ENCODE peak calls at places on chromosomes 12 and 14, in five cellular contexts. One of them, this sample, is unnamed.

GRCh38 chr12:19006626-19007025 is 122.9 kb upstream of the PLEKHA5 start:
- DNase-seq in breast epithelium: no peak
- DNase-seq in activated CD4-positive, alpha-beta T cell treated with anti-CD3 and anti-CD28 coated beads, Interleukin-2, amount 50 U/mL, for 48 hours: no peak
- DNase-seq in NT2/D1: no peak
- DNase-seq in caudate nucleus: no peak
- DNase-seq in this sample: no peak

GRCh38 chr12:26523708-26524150 is 309.3 kb downstream of the ITPR2 start:
- DNase-seq in breast epithelium: peak; percentile 92
- DNase-seq in activated CD4-positive, alpha-beta T cell treated with anti-CD3 and anti-CD28 coated beads, Interleukin-2, amount 50 U/mL, for 48 hours: no peak
- DNase-seq in NT2/D1: no peak
- DNase-seq in caudate nucleus: peak; percentile 26
- DNase-seq in this sample: no peak

GRCh38 chr12:97940629-97941028 is 478.0 kb downstream of the RMST start:
- DNase-seq in breast epithelium: no peak
- DNase-seq in activated CD4-positive, alpha-beta T cell treated with anti-CD3 and anti-CD28 coated beads, Interleukin-2, amount 50 U/mL, for 48 hours: no peak
- DNase-seq in NT2/D1: peak; percentile 48
- DNase-seq in caudate nucleus: no peak
- DNase-seq in this sample: peak; percentile 25

GRCh38 chr12:125178222-125178621 is 113.0 kb downstream of the AACS start:
- DNase-seq in breast epithelium: no peak
- DNase-seq in activated CD4-positive, alpha-beta T cell treated with anti-CD3 and anti-CD28 coated beads, Interleukin-2, amount 50 U/mL, for 48 hours: no peak
- DNase-seq in NT2/D1: no peak
- DNase-seq in caudate nucleus: no peak
- DNase-seq in this sample: no peak

GRCh38 chr12:14396071-14396470 is 30.6 kb downstream of the ATF7IP start:
- DNase-seq in breast epithelium: no peak
- DNase-seq in activated CD4-positive, alpha-beta T cell treated with anti-CD3 and anti-CD28 coated beads, Interleukin-2, amount 50 U/mL, for 48 hours: no peak
- DNase-seq in NT2/D1: no peak
- DNase-seq in caudate nucleus: no peak
- DNase-seq in this sample: no peak

GRCh38 chr14:95328876-95329503 is 9.3 kb upstream of the CLMN start:
- DNase-seq in breast epithelium: no peak
- DNase-seq in activated CD4-positive, alpha-beta T cell treated with anti-CD3 and anti-CD28 coated beads, Interleukin-2, amount 50 U/mL, for 48 hours: no peak
- DNase-seq in NT2/D1: no peak
- DNase-seq in caudate nucleus: no peak
- DNase-seq in this sample: no peak

GRCh38 chr12:70469221-70469820 is 103.2 kb downstream of the KCNMB4 start:
- DNase-seq in breast epithelium: no peak
- DNase-seq in activated CD4-positive, alpha-beta T cell treated with anti-CD3 and anti-CD28 coated beads, Interleukin-2, amount 50 U/mL, for 48 hours: no peak
- DNase-seq in NT2/D1: no peak
- DNase-seq in caudate nucleus: no peak
- DNase-seq in this sample: no peak

GRCh38 chr14:63551338-63551737 is 8.2 kb upstream of the PPP2R5E start:
- DNase-seq in breast epithelium: no peak
- DNase-seq in activated CD4-positive, alpha-beta T cell treated with anti-CD3 and anti-CD28 coated beads, Interleukin-2, amount 50 U/mL, for 48 hours: peak; percentile 7
- DNase-seq in NT2/D1: no peak
- DNase-seq in caudate nucleus: no peak
- DNase-seq in this sample: no peak

GRCh38 chr12:108752387-108752786 is 21.1 kb upstream of the CORO1C start:
- DNase-seq in breast epithelium: no peak
- DNase-seq in activated CD4-positive, alpha-beta T cell treated with anti-CD3 and anti-CD28 coated beads, Interleukin-2, amount 50 U/mL, for 48 hours: no peak
- DNase-seq in NT2/D1: no peak
- DNase-seq in caudate nucleus: no peak
- DNase-seq in this sample: no peak

GRCh38 chr12:64323476-64324225 is 66.9 kb downstream of the C12orf56 start:
- DNase-seq in breast epithelium: no peak
- DNase-seq in activated CD4-positive, alpha-beta T cell treated with anti-CD3 and anti-CD28 coated beads, Interleukin-2, amount 50 U/mL, for 48 hours: no peak
- DNase-seq in NT2/D1: no peak
- DNase-seq in caudate nucleus: no peak
- DNase-seq in this sample: peak; percentile 25

GRCh38 chr14:90903101-90903500 is 86.9 kb upstream of the TTC7B start:
- DNase-seq in breast epithelium: peak; percentile 36
- DNase-seq in activated CD4-positive, alpha-beta T cell treated with anti-CD3 and anti-CD28 coated beads, Interleukin-2, amount 50 U/mL, for 48 hours: peak; percentile 65
- DNase-seq in NT2/D1: peak; percentile 28
- DNase-seq in caudate nucleus: no peak
- DNase-seq in this sample: peak; percentile 3

GRCh38 chr14:63737582-63738006 is 9.7 kb upstream of the SGPP1 start:
- DNase-seq in breast epithelium: no peak
- DNase-seq in activated CD4-positive, alpha-beta T cell treated with anti-CD3 and anti-CD28 coated beads, Interleukin-2, amount 50 U/mL, for 48 hours: no peak
- DNase-seq in NT2/D1: no peak
- DNase-seq in caudate nucleus: no peak
- DNase-seq in this sample: no peak

GRCh38 chr14:67710209-67710608 is 8.5 kb downstream of the RDH12 start:
- DNase-seq in breast epithelium: no peak
- DNase-seq in activated CD4-positive, alpha-beta T cell treated with anti-CD3 and anti-CD28 coated beads, Interleukin-2, amount 50 U/mL, for 48 hours: no peak
- DNase-seq in NT2/D1: no peak
- DNase-seq in caudate nucleus: no peak
- DNase-seq in this sample: no peak

GRCh38 chr14:85252011-85252410 is 277.9 kb upstream of the FLRT2 start:
- DNase-seq in breast epithelium: no peak
- DNase-seq in activated CD4-positive, alpha-beta T cell treated with anti-CD3 and anti-CD28 coated beads, Interleukin-2, amount 50 U/mL, for 48 hours: no peak
- DNase-seq in NT2/D1: no peak
- DNase-seq in caudate nucleus: no peak
- DNase-seq in this sample: no peak

GRCh38 chr12:49094104-49094948 is at the start of gene DHH:
- DNase-seq in breast epithelium: no peak
- DNase-seq in activated CD4-positive, alpha-beta T cell treated with anti-CD3 and anti-CD28 coated beads, Interleukin-2, amount 50 U/mL, for 48 hours: peak; percentile 10
- DNase-seq in NT2/D1: no peak
- DNase-seq in caudate nucleus: no peak
- DNase-seq in this sample: no peak

GRCh38 chr14:23402296-23403138 is 5.6 kb downstream of the MYH6 start:
- DNase-seq in breast epithelium: no peak
- DNase-seq in activated CD4-positive, alpha-beta T cell treated with anti-CD3 and anti-CD28 coated beads, Interleukin-2, amount 50 U/mL, for 48 hours: no peak
- DNase-seq in NT2/D1: no peak
- DNase-seq in caudate nucleus: no peak
- DNase-seq in this sample: no peak

GRCh38 chr14:56422703-56423213 is 156.8 kb upstream of the TMEM260 start:
- DNase-seq in breast epithelium: peak; percentile 76
- DNase-seq in activated CD4-positive, alpha-beta T cell treated with anti-CD3 and anti-CD28 coated beads, Interleukin-2, amount 50 U/mL, for 48 hours: no peak
- DNase-seq in NT2/D1: no peak
- DNase-seq in caudate nucleus: no peak
- DNase-seq in this sample: peak; percentile 9

GRCh38 chr12:119432935-119433334 is 98.4 kb downstream of the CCDC60 start:
- DNase-seq in breast epithelium: no peak
- DNase-seq in activated CD4-positive, alpha-beta T cell treated with anti-CD3 and anti-CD28 coated beads, Interleukin-2, amount 50 U/mL, for 48 hours: no peak
- DNase-seq in NT2/D1: no peak
- DNase-seq in caudate nucleus: no peak
- DNase-seq in this sample: no peak

GRCh38 chr12:106282457-106283097 is 20.0 kb upstream of the TCP11L2 start:
- DNase-seq in breast epithelium: no peak
- DNase-seq in activated CD4-positive, alpha-beta T cell treated with anti-CD3 and anti-CD28 coated beads, Interleukin-2, amount 50 U/mL, for 48 hours: peak; percentile 41
- DNase-seq in NT2/D1: peak; percentile 65
- DNase-seq in caudate nucleus: no peak
- DNase-seq in this sample: no peak

GRCh38 chr12:77685112-77685511 is 145.6 kb upstream of the NAV3 start:
- DNase-seq in breast epithelium: peak; percentile 37
- DNase-seq in activated CD4-positive, alpha-beta T cell treated with anti-CD3 and anti-CD28 coated beads, Interleukin-2, amount 50 U/mL, for 48 hours: peak; percentile 3
- DNase-seq in NT2/D1: peak; percentile 69
- DNase-seq in caudate nucleus: no peak
- DNase-seq in this sample: peak; percentile 25

GRCh38 chr14:65770681-65771080 is 358.2 kb downstream of the FUT8 start:
- DNase-seq in breast epithelium: no peak
- DNase-seq in activated CD4-positive, alpha-beta T cell treated with anti-CD3 and anti-CD28 coated beads, Interleukin-2, amount 50 U/mL, for 48 hours: no peak
- DNase-seq in NT2/D1: no peak
- DNase-seq in caudate nucleus: no peak
- DNase-seq in this sample: no peak

GRCh38 chr12:32755051-32755653 is 545 bp downstream of the YARS2 start:
- DNase-seq in breast epithelium: peak; percentile 57
- DNase-seq in activated CD4-positive, alpha-beta T cell treated with anti-CD3 and anti-CD28 coated beads, Interleukin-2, amount 50 U/mL, for 48 hours: peak; percentile 82
- DNase-seq in NT2/D1: peak; percentile 99
- DNase-seq in caudate nucleus: peak; percentile 43
- DNase-seq in this sample: peak; percentile 61

GRCh38 chr12:44589697-44590096 is 286.4 kb downstream of the NELL2 start:
- DNase-seq in breast epithelium: no peak
- DNase-seq in activated CD4-positive, alpha-beta T cell treated with anti-CD3 and anti-CD28 coated beads, Interleukin-2, amount 50 U/mL, for 48 hours: no peak
- DNase-seq in NT2/D1: no peak
- DNase-seq in caudate nucleus: no peak
- DNase-seq in this sample: no peak

GRCh38 chr14:94689218-94689984 is 77.2 kb downstream of the SERPINA3 start:
- DNase-seq in breast epithelium: peak; percentile 27
- DNase-seq in activated CD4-positive, alpha-beta T cell treated with anti-CD3 and anti-CD28 coated beads, Interleukin-2, amount 50 U/mL, for 48 hours: peak; percentile 69
- DNase-seq in NT2/D1: peak; percentile 30
- DNase-seq in caudate nucleus: peak; percentile 24
- DNase-seq in this sample: no peak

GRCh38 chr12:5887758-5888157 is 57.3 kb downstream of the ANO2 start:
- DNase-seq in breast epithelium: no peak
- DNase-seq in activated CD4-positive, alpha-beta T cell treated with anti-CD3 and anti-CD28 coated beads, Interleukin-2, amount 50 U/mL, for 48 hours: no peak
- DNase-seq in NT2/D1: no peak
- DNase-seq in caudate nucleus: no peak
- DNase-seq in this sample: no peak

GRCh38 chr14:20332386-20332945 is 613 bp downstream of the CCNB1IP1 start:
- DNase-seq in breast epithelium: no peak
- DNase-seq in activated CD4-positive, alpha-beta T cell treated with anti-CD3 and anti-CD28 coated beads, Interleukin-2, amount 50 U/mL, for 48 hours: no peak
- DNase-seq in NT2/D1: no peak
- DNase-seq in caudate nucleus: peak; percentile 26
- DNase-seq in this sample: no peak

GRCh38 chr12:20317554-20317953 is 50.8 kb upstream of the PDE3A start:
- DNase-seq in breast epithelium: no peak
- DNase-seq in activated CD4-positive, alpha-beta T cell treated with anti-CD3 and anti-CD28 coated beads, Interleukin-2, amount 50 U/mL, for 48 hours: no peak
- DNase-seq in NT2/D1: no peak
- DNase-seq in caudate nucleus: no peak
- DNase-seq in this sample: no peak

GRCh38 chr14:103518416-103519042 is 4.1 kb downstream of the CKB start:
- DNase-seq in breast epithelium: no peak
- DNase-seq in activated CD4-positive, alpha-beta T cell treated with anti-CD3 and anti-CD28 coated beads, Interleukin-2, amount 50 U/mL, for 48 hours: peak; percentile 72
- DNase-seq in NT2/D1: no peak
- DNase-seq in caudate nucleus: no peak
- DNase-seq in this sample: no peak

GRCh38 chr12:91332305-91332704 is 149.7 kb upstream of the DCN start:
- DNase-seq in breast epithelium: no peak
- DNase-seq in activated CD4-positive, alpha-beta T cell treated with anti-CD3 and anti-CD28 coated beads, Interleukin-2, amount 50 U/mL, for 48 hours: no peak
- DNase-seq in NT2/D1: no peak
- DNase-seq in caudate nucleus: no peak
- DNase-seq in this sample: no peak

GRCh38 chr12:28611115-28611435 is 420.8 kb downstream of the CCDC91 start:
- DNase-seq in breast epithelium: no peak
- DNase-seq in activated CD4-positive, alpha-beta T cell treated with anti-CD3 and anti-CD28 coated beads, Interleukin-2, amount 50 U/mL, for 48 hours: no peak
- DNase-seq in NT2/D1: no peak
- DNase-seq in caudate nucleus: no peak
- DNase-seq in this sample: no peak

GRCh38 chr12:3998968-3999792 is 126.0 kb upstream of the PARP11 start:
- DNase-seq in breast epithelium: peak; percentile 88
- DNase-seq in activated CD4-positive, alpha-beta T cell treated with anti-CD3 and anti-CD28 coated beads, Interleukin-2, amount 50 U/mL, for 48 hours: no peak
- DNase-seq in NT2/D1: no peak
- DNase-seq in caudate nucleus: no peak
- DNase-seq in this sample: no peak

GRCh38 chr14:25607095-25607657 is 557.2 kb upstream of the STXBP6 start:
- DNase-seq in breast epithelium: no peak
- DNase-seq in activated CD4-positive, alpha-beta T cell treated with anti-CD3 and anti-CD28 coated beads, Interleukin-2, amount 50 U/mL, for 48 hours: no peak
- DNase-seq in NT2/D1: no peak
- DNase-seq in caudate nucleus: no peak
- DNase-seq in this sample: no peak

GRCh38 chr14:62015945-62016344 is 253.7 kb downstream of the SNAPC1 start:
- DNase-seq in breast epithelium: no peak
- DNase-seq in activated CD4-positive, alpha-beta T cell treated with anti-CD3 and anti-CD28 coated beads, Interleukin-2, amount 50 U/mL, for 48 hours: no peak
- DNase-seq in NT2/D1: no peak
- DNase-seq in caudate nucleus: no peak
- DNase-seq in this sample: no peak